ENCODE peak calls at places on chromosomes 1 and 21, in nine cellular contexts. Y is Panc1, H is IMR-90, K is body of pancreas, L is thoracic aorta, G is heart right ventricle, R is dorsolateral prefrontal cortex, W is upper lobe of right lung, V is transverse colon. Z is an unnamed sample.

GRCh38 chr1:29239142-29239541 is 2.8 kb downstream of the PTPRU start:
- DNase-seq in R (no peak), Y (no peak), K (peak), W (peak), L (no peak), H (no peak), G (no peak), V (no peak), Z (no peak)

GRCh38 chr1:59418361-59418760 is 121.5 kb downstream of the FGGY start:
- DNase-seq in G (no peak), W (no peak), K (no peak), H (peak), R (no peak), L (no peak), V (no peak), Y (no peak), Z (no peak)

GRCh38 chr1:164932580-164932979 is 373.6 kb downstream of the PBX1 start:
- DNase-seq in G (no peak), V (no peak), K (no peak), Y (no peak), R (no peak), H (no peak), L (no peak), W (no peak), Z (no peak)

GRCh38 chr21:38377165-38378093 is 120.6 kb downstream of the KCNJ15 start:
- DNase-seq in G (no peak), L (no peak), K (no peak), V (no peak), W (no peak), R (no peak), Y (no peak), H (no peak), Z (no peak)

GRCh38 chr1:237249120-237249519 is 207.1 kb downstream of the RYR2 start:
- DNase-seq in R (no peak), L (no peak), Y (no peak), K (no peak), V (no peak), G (no peak), W (no peak), H (no peak), Z (no peak)

GRCh38 chr1:24724345-24725208 is 20.7 kb upstream of the CLIC4 start:
- DNase-seq in V (no peak), K (no peak), G (peak), W (no peak), R (no peak), H (peak), L (no peak), Y (no peak), Z (peak)

GRCh38 chr1:75723989-75724471 is 479 bp upstream of the ACADM start:
- DNase-seq in H (peak), Y (peak), W (peak), K (peak), V (peak), R (peak), G (peak), L (peak), Z (peak)

GRCh38 chr1:157097692-157098091 is 1.9 kb downstream of the ETV3L start:
- DNase-seq in Y (no peak), V (no peak), L (no peak), H (no peak), W (peak), R (no peak), K (no peak), G (no peak), Z (no peak)

GRCh38 chr1:174262747-174263241 is 103.5 kb downstream of the RABGAP1L start:
- DNase-seq in R (peak), Y (peak), L (no peak), W (no peak), V (no peak), H (peak), G (no peak), K (no peak), Z (peak)

GRCh38 chr21:41160036-41160435 is 7.9 kb upstream of the BACE2 start:
- DNase-seq in L (no peak), H (no peak), Y (no peak), W (no peak), R (no peak), G (no peak), K (no peak), V (no peak), Z (no peak)

GRCh38 chr1:41950820-41951219 is 32.1 kb upstream of the HIVEP3 start:
- DNase-seq in L (no peak), H (peak), K (no peak), V (no peak), R (no peak), W (no peak), G (no peak), Y (no peak), Z (no peak)

GRCh38 chr1:6969762-6970161 is 184.5 kb downstream of the CAMTA1 start:
- DNase-seq in V (no peak), R (no peak), L (no peak), W (no peak), Y (no peak), G (no peak), H (no peak), K (no peak), Z (no peak)

GRCh38 chr1:150577557-150578277 is 1.7 kb downstream of the MCL1 start:
- DNase-seq in G (no peak), W (no peak), Y (no peak), V (no peak), L (no peak), R (no peak), K (no peak), H (peak), Z (peak)

GRCh38 chr1:202216691-202217090 is 23.1 kb downstream of the LGR6 start:
- DNase-seq in H (no peak), G (no peak), L (no peak), R (peak), V (no peak), Y (no peak), K (no peak), W (peak), Z (no peak)

GRCh38 chr1:208190784-208191183 is 53.4 kb downstream of the PLXNA2 start:
- DNase-seq in W (no peak), Y (no peak), L (no peak), V (no peak), H (no peak), R (no peak), K (no peak), G (no peak), Z (no peak)

GRCh38 chr1:47210666-47211065 is 20.8 kb upstream of the PDZK1IP1 start:
- DNase-seq in V (no peak), R (no peak), Y (no peak), L (no peak), W (no peak), H (no peak), G (no peak), K (no peak), Z (no peak)

GRCh38 chr1:193241132-193241827 is 54.9 kb upstream of the B3GALT2 start:
- DNase-seq in W (no peak), R (no peak), K (no peak), Y (no peak), G (no peak), H (no peak), V (no peak), L (no peak), Z (no peak)

GRCh38 chr1:228150458-228151169 is 884 bp downstream of the GJC2 start:
- DNase-seq in V (peak), Y (no peak), W (peak), R (peak), L (no peak), G (peak), K (peak), H (peak), Z (peak)

GRCh38 chr1:209567788-209568187 is 15.7 kb upstream of the CAMK1G start:
- DNase-seq in W (no peak), V (no peak), Y (no peak), L (no peak), G (no peak), K (no peak), H (peak), R (no peak), Z (peak)

GRCh38 chr1:192539450-192540132 is 36.0 kb upstream of the RGS1 start:
- DNase-seq in W (no peak), Y (no peak), H (peak), K (no peak), G (no peak), L (no peak), V (no peak), R (no peak), Z (peak)

GRCh38 chr1:231390071-231390470 is 32.0 kb downstream of the EGLN1 start:
- DNase-seq in G (no peak), L (no peak), H (peak), Y (no peak), W (no peak), V (no peak), R (no peak), K (no peak), Z (peak)

GRCh38 chr1:53604291-53604919 is 134.6 kb downstream of the GLIS1 start:
- DNase-seq in K (peak), L (no peak), W (no peak), V (no peak), H (no peak), R (no peak), G (no peak), Y (no peak), Z (no peak)

GRCh38 chr1:77373702-77374101 is 91.9 kb downstream of the AK5 start:
- DNase-seq in V (no peak), W (no peak), H (no peak), R (no peak), L (no peak), G (no peak), K (no peak), Y (no peak), Z (no peak)

GRCh38 chr21:39911792-39912191 is 44.6 kb downstream of the PCP4 start:
- DNase-seq in K (no peak), R (no peak), W (no peak), G (no peak), V (no peak), Y (no peak), L (no peak), H (no peak), Z (no peak)

GRCh38 chr1:33763406-33763805 is 100.5 kb upstream of the HMGB4 start:
- DNase-seq in V (no peak), Y (no peak), G (no peak), H (peak), R (no peak), W (no peak), K (no peak), L (no peak), Z (peak)

GRCh38 chr21:41188476-41189146 is 20.7 kb downstream of the BACE2 start:
- DNase-seq in R (no peak), G (no peak), Y (no peak), K (no peak), W (no peak), L (no peak), V (no peak), H (no peak), Z (peak)

DNA sequence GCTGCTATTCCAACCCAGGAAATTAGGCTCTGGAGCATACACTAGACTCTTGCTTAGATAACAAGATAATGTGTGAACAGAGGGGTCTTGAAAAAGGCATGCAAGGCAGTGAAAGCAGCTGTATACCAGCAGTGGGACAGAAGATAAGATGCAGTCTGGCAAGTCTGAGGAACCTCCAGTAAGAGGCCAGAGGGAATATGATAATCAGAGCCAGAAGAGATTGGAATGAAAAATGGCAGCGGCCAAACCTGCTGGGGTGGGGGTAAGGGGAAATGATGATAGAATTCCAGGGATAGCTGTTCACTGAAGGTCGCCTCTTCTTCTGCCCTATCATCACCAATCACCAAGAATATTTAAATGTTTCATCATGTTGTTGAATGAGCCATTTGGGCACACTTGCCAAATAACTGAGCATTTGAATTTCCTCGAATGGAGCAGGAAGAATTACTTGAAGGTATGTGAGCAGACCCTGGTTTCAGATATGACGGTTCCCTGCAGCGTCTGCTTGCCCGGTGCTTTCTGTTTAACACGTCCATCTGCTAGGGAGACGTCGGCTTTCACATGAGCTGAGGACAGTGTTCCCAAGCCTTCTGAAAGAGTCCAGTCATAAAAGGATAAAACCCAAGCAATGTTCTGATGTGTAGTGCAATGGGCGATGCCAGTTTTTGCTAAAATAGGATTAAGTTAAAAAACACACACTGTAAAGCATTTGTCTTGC is 173.3 kb downstream of the RWDD3 start:
- DNase-seq in K (no peak), G (no peak), H (no peak), Y (no peak), W (no peak), L (no peak), V (no peak), R (no peak), Z (no peak)
- H3K4me3 ChIP-seq in K (no peak), G (no peak), H (no peak), Y (no peak), W (no peak), L (no peak), V (no peak), R (peak), Z (no peak)

GRCh38 chr1:69688178-69688577 is 120.5 kb downstream of the LRRC7 start:
- DNase-seq in K (no peak), G (no peak), L (no peak), W (no peak), V (no peak), R (no peak), H (no peak), Y (no peak), Z (no peak)

GRCh38 chr1:69691179-69691578 is 123.5 kb downstream of the LRRC7 start:
- DNase-seq in R (no peak), Y (no peak), W (no peak), V (no peak), G (no peak), L (no peak), H (no peak), K (no peak), Z (no peak)

GRCh38 chr1:69686367-69686984 is 118.8 kb downstream of the LRRC7 start:
- DNase-seq in K (no peak), R (no peak), W (no peak), V (no peak), H (no peak), L (no peak), Y (no peak), G (no peak), Z (no peak)
- TF ChIP-seq CTCF in K (no peak), R (no peak), W (no peak), V (no peak), H (no peak), L (no peak), Y (no peak), G (no peak), Z (no peak)

DNA sequence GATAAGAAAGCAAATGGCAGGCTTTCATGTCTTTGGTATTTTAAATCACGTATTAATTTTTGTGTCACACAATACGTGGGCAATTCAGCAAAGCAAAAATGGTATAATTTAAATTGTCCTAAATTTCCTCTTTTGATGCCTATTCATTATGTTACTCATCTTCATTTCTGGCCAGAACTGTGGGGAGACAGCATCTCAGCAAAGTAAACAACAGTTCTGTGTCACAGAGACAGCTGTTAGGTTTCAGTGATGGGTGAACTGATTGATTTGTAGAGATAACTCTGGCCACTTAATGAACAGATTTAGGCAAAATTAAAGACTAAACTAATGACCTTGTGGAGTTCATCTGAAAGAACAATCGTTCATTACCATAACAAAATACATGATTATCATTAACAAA is 49.2 kb downstream of the FH start:
- DNase-seq in Y (no peak), K (no peak), R (no peak), L (no peak), H (peak), V (no peak), G (no peak), W (no peak), Z (no peak)
- H3K4me3 ChIP-seq in Y (no peak), K (no peak), R (no peak), L (no peak), H (no peak), V (no peak), G (no peak), W (no peak), Z (no peak)

GRCh38 chr1:13543927-13544556 is 30.2 kb upstream of the LRRC38 start:
- DNase-seq in K (peak), G (peak), V (peak), Y (no peak), W (peak), H (no peak), L (no peak), R (peak), Z (peak)
- TF ChIP-seq CTCF in K (peak), G (peak), V (peak), Y (no peak), W (peak), H (no peak), L (peak), R (peak), Z (peak)

GRCh38 chr1:23303524-23303923 is 40.6 kb downstream of the HNRNPR start:
- DNase-seq in V (no peak), W (no peak), R (no peak), L (no peak), K (no peak), H (no peak), G (no peak), Y (no peak), Z (no peak)

GRCh38 chr1:23304140-23304620 is 39.9 kb downstream of the HNRNPR start:
- DNase-seq in G (no peak), W (no peak), L (no peak), R (no peak), V (no peak), K (no peak), H (no peak), Y (no peak), Z (no peak)
- H3K4me3 ChIP-seq in G (no peak), W (no peak), L (no peak), R (no peak), V (no peak), K (no peak), H (no peak), Y (no peak), Z (no peak)

Z was measured in fibroblast of mammary gland.